ENCODE peak calls at places on chromosomes 3 and 15, in five cellular contexts. Y is effector memory CD4-positive, alpha-beta T cell; W is NCI-H524; G is mucosa of gallbladder; M is NCI-H2171 treated with DMSO at 0.1 percent for 48 hours. K is an unnamed sample.

GRCh38 chr15:82105458-82106205 is 59.8 kb upstream of the MEX3B start:
- DNase-seq in M (peak; percentile 28), G (no peak), Y (no peak), W (no peak), K (peak; percentile 76)

GRCh38 chr3:194387926-194388418 is 11.1 kb downstream of the GP5 start:
- DNase-seq in Y (no peak), W (no peak), G (no peak), M (no peak), K (no peak)

GRCh38 chr3:124878561-124879394 is 8.4 kb downstream of the ITGB5 start:
- DNase-seq in G (peak; percentile 66), Y (no peak), W (no peak), M (no peak), K (peak; percentile 86)

GRCh38 chr3:99638244-99638948 is at the start of gene COL8A1:
- DNase-seq in Y (no peak), M (no peak), G (peak; percentile 13), W (peak; percentile 52), K (peak; percentile 69)

GRCh38 chr3:40779039-40779438 is 254.3 kb downstream of the ZNF621 start:
- DNase-seq in Y (no peak), G (no peak), M (no peak), W (no peak), K (no peak)

GRCh38 chr3:9308298-9308990 is 54.4 kb upstream of the THUMPD3 start:
- DNase-seq in W (no peak), G (no peak), M (no peak), Y (no peak), K (peak; percentile 41)

GRCh38 chr3:7667774-7668173 is 806.9 kb downstream of the GRM7 start:
- DNase-seq in G (no peak), Y (no peak), W (peak; percentile 12), M (no peak), K (no peak)

GRCh38 chr3:178551916-178552321 is 15.7 kb downstream of the KCNMB2 start:
- DNase-seq in Y (no peak), G (peak; percentile 33), M (no peak), W (no peak), K (peak; percentile 42)

GRCh38 chr3:128492353-128493220 is at the start of gene GATA2:
- DNase-seq in M (no peak), W (peak; percentile 75), Y (no peak), G (no peak), K (peak; percentile 41)

GRCh38 chr3:144096016-144096415 is 124.4 kb downstream of the DIPK2A start:
- DNase-seq in W (no peak), M (no peak), Y (no peak), G (no peak), K (no peak)

GRCh38 chr3:166788936-166789335 is 591.2 kb downstream of the ZBBX start:
- DNase-seq in Y (no peak), G (no peak), M (no peak), W (no peak), K (no peak)

GRCh38 chr3:42377681-42378080 is 32.7 kb downstream of the LYZL4 start:
- DNase-seq in M (no peak), W (no peak), G (no peak), Y (no peak), K (no peak)

GRCh38 chr15:100718075-100718980 is 115.9 kb downstream of the ASB7 start:
- DNase-seq in M (no peak), G (peak; percentile 9), W (no peak), Y (no peak), K (peak; percentile 3)

GRCh38 chr15:80090879-80091503 is 31.5 kb downstream of the ZFAND6 start:
- DNase-seq in Y (no peak), G (no peak), W (no peak), M (no peak), K (no peak)

GRCh38 chr15:43977072-43977884 is 150.5 kb downstream of the WDR76 start:
- DNase-seq in W (no peak), M (no peak), Y (no peak), G (no peak), K (no peak)

GRCh38 chr3:89380006-89380405 is 272.6 kb downstream of the EPHA3 start:
- DNase-seq in Y (no peak), W (no peak), G (no peak), M (no peak), K (no peak)

GRCh38 chr3:104952160-104952559 is 414.5 kb upstream of the ALCAM start:
- DNase-seq in G (no peak), Y (no peak), M (no peak), W (no peak), K (no peak)

GRCh38 chr3:126441256-126441880 is 34.3 kb downstream of the ZXDC start:
- DNase-seq in Y (no peak), M (no peak), G (no peak), W (no peak), K (no peak)

GRCh38 chr3:12901631-12902045 is 60.3 kb upstream of the RPL32 start:
- DNase-seq in W (peak; percentile 31), M (peak; percentile 69), G (no peak), Y (no peak), K (peak; percentile 50)

GRCh38 chr15:80508783-80509182 is 104.6 kb downstream of the ARNT2 start:
- DNase-seq in G (no peak), Y (no peak), W (no peak), M (no peak), K (no peak)

GRCh38 chr3:161305095-161305991 is 66.0 kb downstream of the SPTSSB start:
- DNase-seq in W (peak; percentile 19), Y (no peak), M (no peak), G (no peak), K (peak; percentile 45)

GRCh38 chr15:70133296-70133695 is 35.6 kb upstream of the TLE3 start:
- DNase-seq in M (no peak), Y (no peak), G (peak; percentile 67), W (no peak), K (no peak)

GRCh38 chr15:92902723-92903587 is 2.8 kb downstream of the CHD2 start:
- DNase-seq in Y (no peak), W (no peak), G (no peak), M (peak; percentile 70), K (no peak)

GRCh38 chr15:75233504-75234190 is 24.5 kb upstream of the GOLGA6C start:
- DNase-seq in G (no peak), M (no peak), Y (no peak), W (no peak), K (no peak)

GRCh38 chr15:91561371-91562100 is 292.0 kb upstream of the SLCO3A1 start:
- DNase-seq in W (no peak), M (no peak), Y (no peak), G (no peak), K (peak; percentile 82)

GRCh38 chr15:24318981-24319380 is 356.6 kb upstream of the NPAP1 start:
- DNase-seq in Y (no peak), M (no peak), W (no peak), G (no peak), K (no peak)

GRCh38 chr15:92904832-92905640 is 4.9 kb downstream of the CHD2 start:
- DNase-seq in G (no peak), M (peak; percentile 45), Y (no peak), W (peak; percentile 51), K (no peak)

GRCh38 chr3:34212671-34213070 is 414.2 kb downstream of the PDCD6IP start:
- DNase-seq in G (no peak), Y (no peak), M (no peak), W (no peak), K (peak; percentile 7)

GRCh38 chr3:159928692-159929091 is 59.9 kb upstream of the IL12A start:
- DNase-seq in M (no peak), Y (no peak), G (peak; percentile 16), W (no peak), K (peak; percentile 93)

GRCh38 chr3:30611613-30612421 is 5.4 kb downstream of the TGFBR2 start:
- DNase-seq in W (no peak), G (peak; percentile 31), Y (no peak), M (no peak), K (peak; percentile 48)

GRCh38 chr15:56913670-56914069 is 4.8 kb upstream of the TCF12 start:
- DNase-seq in M (no peak), Y (no peak), W (no peak), G (no peak), K (peak; percentile 22)

GRCh38 chr3:98602078-98602678 is 8.8 kb upstream of the CPOX start:
- DNase-seq in M (peak; percentile 66), G (peak; percentile 30), W (peak; percentile 80), Y (no peak), K (peak; percentile 73)

GRCh38 chr3:13709706-13710105 is 160.8 kb downstream of the FBLN2 start:
- DNase-seq in W (no peak), M (no peak), Y (no peak), G (no peak), K (no peak)

GRCh38 chr3:159895430-159895829 is 93.2 kb upstream of the IL12A start:
- DNase-seq in W (no peak), M (no peak), G (no peak), Y (no peak), K (no peak)

GRCh38 chr15:76185716-76186115 is 125.6 kb downstream of the ETFA start:
- DNase-seq in M (peak; percentile 17), W (peak; percentile 75), Y (no peak), G (no peak), K (peak; percentile 71)

GRCh38 chr3:172560026-172560425 is 36.8 kb upstream of the TNFSF10 start:
- DNase-seq in Y (no peak), G (no peak), W (no peak), M (no peak), K (no peak)

GRCh38 chr3:71582612-71583568 is 638 bp downstream of the FOXP1 start:
- DNase-seq in Y (peak; percentile 32), W (peak; percentile 80), G (peak; percentile 67), M (peak; percentile 46), K (peak; percentile 38)